ENCODE peak calls at places on chromosomes 3 and 15, in five cellular contexts. W is type B pancreatic cell, Q is MCF 10A, O is heart left ventricle, H is left ventricle myocardium inferior. F is an unnamed sample.

GRCh38 chr3:15527031-15527459 is 5.5 kb upstream of the COLQ start:
- DNase-seq in W (no peak), Q (no peak), O (no peak), H (no peak), F (no peak)

GRCh38 chr3:138227650-138228049 is 40.5 kb downstream of the ARMC8 start:
- DNase-seq in W (no peak), Q (no peak), O (no peak), H (no peak), F (no peak)

GRCh38 chr3:146044046-146044445 is 116.9 kb downstream of the PLOD2 start:
- DNase-seq in W (no peak), Q (no peak), O (no peak), H (no peak), F (no peak)

GRCh38 chr3:57872606-57873005 is 116.5 kb downstream of the SLMAP start:
- DNase-seq in W (no peak), Q (no peak), O (no peak), H (no peak), F (no peak)

GRCh38 chr15:70254186-70254974 is 156.7 kb upstream of the TLE3 start:
- DNase-seq in W (no peak), Q (no peak), O (no peak), H (no peak), F (no peak)

GRCh38 chr3:129112308-129113052 is 9.1 kb downstream of the RAB43 start:
- DNase-seq in W (no peak), Q (no peak), O (no peak), H (no peak), F (no peak)

GRCh38 chr3:22276351-22276750 is 525.3 kb upstream of the ZNF385D start:
- DNase-seq in W (no peak), Q (no peak), O (no peak), H (no peak), F (no peak)

GRCh38 chr3:79245295-79246138 is 522.3 kb downstream of the ROBO1 start:
- DNase-seq in W (no peak), Q (no peak), O (no peak), H (no peak), F (no peak)

GRCh38 chr3:6568999-6569493 is 291.9 kb upstream of the GRM7 start:
- DNase-seq in W (no peak), Q (no peak), O (no peak), H (no peak), F (no peak)

GRCh38 chr15:52288051-52288942 is 7.3 kb downstream of the MYO5C start:
- DNase-seq in W (no peak), Q (peak), O (no peak), H (no peak), F (peak)

GRCh38 chr15:22863356-22863755 is 24.9 kb downstream of the NIPA2 start:
- DNase-seq in W (no peak), Q (no peak), O (no peak), H (no peak), F (no peak)

GRCh38 chr3:62266668-62267283 is 106.6 kb downstream of the FEZF2 start:
- DNase-seq in W (no peak), Q (no peak), O (no peak), H (no peak), F (no peak)

GRCh38 chr15:22895465-22896190 is 57.2 kb downstream of the NIPA2 start:
- DNase-seq in W (no peak), Q (peak), O (peak), H (no peak), F (no peak)

GRCh38 chr3:141656771-141657170 is 81.3 kb upstream of the RNF7 start:
- DNase-seq in W (no peak), Q (peak), O (no peak), H (no peak), F (no peak)

GRCh38 chr3:5191555-5192304 is 4.2 kb downstream of the EDEM1 start:
- DNase-seq in W (no peak), Q (no peak), O (no peak), H (no peak), F (no peak)

DNA sequence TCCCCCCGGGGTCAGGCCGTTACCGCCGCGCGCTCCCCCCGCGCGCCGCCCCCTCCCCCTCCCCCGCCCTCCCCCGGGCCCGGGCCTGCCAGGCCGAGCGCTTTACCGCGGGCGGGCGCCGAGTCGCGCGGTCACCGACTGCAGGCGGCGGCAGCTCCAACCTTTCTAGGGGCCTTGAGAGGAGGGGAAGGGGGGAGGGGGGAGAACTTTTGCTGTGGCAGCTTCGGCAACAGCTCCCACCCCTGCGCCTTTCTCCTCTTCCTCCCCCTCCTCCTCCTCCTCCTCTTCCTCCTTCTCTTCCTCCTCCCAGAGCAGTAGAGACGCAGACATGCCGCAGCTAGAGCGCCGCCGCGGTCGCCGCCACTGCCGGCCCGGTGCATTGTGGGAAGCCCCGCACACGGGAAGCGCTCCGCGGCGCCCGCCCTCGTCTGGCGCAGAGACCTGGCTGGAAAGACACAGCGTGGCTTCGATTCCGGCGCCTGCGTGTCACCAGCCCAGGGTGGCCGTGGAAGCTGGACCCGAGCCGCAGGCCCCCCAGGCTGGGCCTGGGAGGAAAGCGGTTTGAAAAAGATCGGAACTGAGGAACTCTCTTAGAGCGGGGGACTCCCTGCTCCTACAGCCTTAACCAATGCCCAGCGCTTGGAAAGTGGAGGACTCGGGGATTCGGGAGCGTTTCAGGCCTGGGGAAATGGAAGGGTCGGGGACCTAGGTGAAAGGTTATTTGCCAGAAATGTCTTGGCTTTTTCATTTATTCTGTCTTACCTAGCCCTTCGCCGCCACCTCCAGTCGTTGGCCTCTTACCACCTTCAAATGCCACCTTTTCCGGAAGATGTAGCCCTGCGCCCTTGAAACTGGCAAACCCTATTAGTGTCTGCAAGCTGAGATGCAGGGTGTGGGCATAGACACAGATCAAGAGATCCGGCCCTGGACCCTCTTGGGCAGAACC is at the start of gene ZNF148:
- DNase-seq in W (peak), Q (peak), O (peak), H (peak), F (peak)
- TF ChIP-seq CTCF in W (no peak), Q (no peak), O (no peak), H (peak), F (no peak)

GRCh38 chr3:127889976-127890650 is 24.9 kb upstream of the KBTBD12 start:
- DNase-seq in W (no peak), Q (no peak), O (no peak), H (no peak), F (no peak)
- TF ChIP-seq CTCF in W (peak), Q (no peak), O (no peak), H (no peak), F (no peak)

DNA sequence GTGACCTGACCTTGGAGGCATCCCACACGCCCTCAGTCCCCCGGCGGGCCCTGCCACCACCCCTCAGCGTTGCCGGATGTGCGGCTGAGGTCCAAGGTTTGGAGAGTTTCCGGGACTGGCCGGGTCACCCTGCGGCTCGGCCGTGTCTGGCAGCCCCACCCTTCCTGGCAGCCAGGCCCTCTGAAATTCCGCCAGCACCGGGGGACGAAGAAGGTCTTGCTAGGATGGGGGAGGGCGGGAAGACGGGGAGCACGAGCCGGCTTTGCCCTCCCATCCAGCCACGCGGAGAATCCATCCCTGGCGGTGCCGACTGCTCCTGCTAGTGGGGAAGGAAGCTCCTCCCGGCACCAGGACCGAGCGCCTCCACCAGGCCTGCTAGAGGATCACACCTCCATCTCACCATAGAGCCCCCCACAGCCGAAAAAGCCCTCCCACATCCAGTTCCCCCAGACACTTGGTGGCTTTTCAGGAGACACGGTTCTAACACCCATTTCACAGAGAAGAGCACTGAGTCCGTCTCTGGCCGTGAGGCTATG is 81.5 kb downstream of the CPN2 start:
- DNase-seq in W (no peak), Q (no peak), O (peak), H (peak), F (no peak)
- TF ChIP-seq CTCF in W (peak), Q (no peak), O (peak), H (peak), F (peak)

GRCh38 chr15:64749999-64750657 is 25.3 kb downstream of the RBPMS2 start:
- DNase-seq in W (no peak), Q (no peak), O (peak), H (peak), F (no peak)
- TF ChIP-seq CTCF in W (peak), Q (no peak), O (no peak), H (peak), F (peak)

GRCh38 chr15:48109212-48109611 is 11.6 kb upstream of the SLC24A5 start:
- DNase-seq in W (no peak), Q (no peak), O (no peak), H (no peak), F (no peak)

GRCh38 chr15:48112242-48112641 is 8.5 kb upstream of the SLC24A5 start:
- DNase-seq in W (no peak), Q (peak), O (no peak), H (no peak), F (no peak)

GRCh38 chr15:48109856-48110531 is 10.8 kb upstream of the SLC24A5 start:
- DNase-seq in W (no peak), Q (peak), O (no peak), H (no peak), F (no peak)
- TF ChIP-seq CTCF in W (peak), Q (no peak), O (no peak), H (no peak), F (no peak)

GRCh38 chr3:52473031-52473430 is 17.6 kb downstream of the NISCH start:
- DNase-seq in W (no peak), Q (no peak), O (peak), H (no peak), F (no peak)

GRCh38 chr3:52471371-52472238 is 16.2 kb downstream of the NISCH start:
- DNase-seq in W (no peak), Q (peak), O (peak), H (peak), F (no peak)

GRCh38 chr3:52470920-52471319 is 15.5 kb downstream of the NISCH start:
- DNase-seq in W (no peak), Q (no peak), O (no peak), H (no peak), F (no peak)

GRCh38 chr3:52469001-52469400 is 13.6 kb downstream of the NISCH start:
- DNase-seq in W (no peak), Q (no peak), O (no peak), H (no peak), F (no peak)

GRCh38 chr3:52472239-52472783 is 16.9 kb downstream of the NISCH start:
- DNase-seq in W (no peak), Q (no peak), O (no peak), H (no peak), F (no peak)
- TF ChIP-seq CTCF in W (no peak), Q (no peak), O (no peak), H (no peak), F (no peak)

GRCh38 chr15:33963831-33964664 is 4.2 kb upstream of the CHRM5 start:
- DNase-seq in W (no peak), Q (peak), O (no peak), H (no peak), F (no peak)
- TF ChIP-seq CTCF in W (peak), Q (peak), O (peak), H (peak), F (peak)

DNA sequence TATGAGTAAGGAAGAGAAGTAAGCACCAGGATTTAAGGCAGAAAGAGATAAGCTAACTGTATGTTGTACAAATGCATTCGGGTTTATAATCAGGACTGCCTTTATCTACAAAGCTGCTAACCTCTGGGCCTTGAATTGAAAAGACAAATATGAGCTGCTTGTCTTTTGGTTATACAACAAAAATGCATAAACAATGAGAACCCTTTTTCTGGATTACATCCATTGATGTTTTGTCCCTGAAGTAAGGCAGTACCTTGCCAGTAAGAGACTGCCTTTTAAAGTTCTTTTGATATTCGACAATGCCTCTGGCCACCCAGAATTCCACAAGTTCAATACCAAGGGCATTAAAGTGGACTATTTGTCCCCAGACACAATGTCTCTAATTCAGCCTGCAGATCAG is 280.7 kb downstream of the ZNF621 start:
- DNase-seq in W (no peak), Q (no peak), O (no peak), H (no peak), F (no peak)
- TF ChIP-seq CTCF in W (no peak), Q (no peak), O (no peak), H (no peak), F (no peak)

F was measured in osteocyte.